ENCODE peak calls at places on chromosomes 3 and 15, in five cellular contexts. I, D, S, E and A are unnamed samples.

GRCh38 chr3:81295906-81296305 is 465.5 kb downstream of the GBE1 start:
- DNase-seq in I (no peak), D (no peak), S (no peak), E (no peak), A (no peak)

GRCh38 chr15:67024998-67025368 is 40.4 kb upstream of the SMAD3 start:
- DNase-seq in I (no peak), D (no peak), S (no peak), E (no peak), A (no peak)

GRCh38 chr3:155007729-155008128 is 72.4 kb upstream of the MME start:
- DNase-seq in I (no peak), D (no peak), S (no peak), E (no peak), A (peak; percentile 18)

GRCh38 chr3:156360992-156361391 is 193.9 kb downstream of the SSR3 start:
- DNase-seq in I (no peak), D (no peak), S (no peak), E (no peak), A (no peak)

GRCh38 chr3:81339040-81339845 is 422.2 kb downstream of the GBE1 start:
- DNase-seq in I (no peak), D (no peak), S (no peak), E (no peak), A (no peak)

GRCh38 chr15:62770111-62770660 is 272.4 kb upstream of the TPM1 start:
- DNase-seq in I (no peak), D (no peak), S (no peak), E (no peak), A (no peak)

GRCh38 chr3:72848703-72849081 is 447 bp upstream of the SHQ1 start:
- DNase-seq in I (no peak), D (no peak), S (no peak), E (no peak), A (no peak)

GRCh38 chr3:49119439-49119838 is 1.2 kb downstream of the USP19 start:
- DNase-seq in I (no peak), D (no peak), S (no peak), E (no peak), A (no peak)

GRCh38 chr3:150469031-150469930 is 61.2 kb downstream of the TSC22D2 start:
- DNase-seq in I (no peak), D (no peak), S (peak; percentile 55), E (no peak), A (no peak)

GRCh38 chr3:135240426-135240825 is 445.4 kb downstream of the EPHB1 start:
- DNase-seq in I (no peak), D (no peak), S (no peak), E (no peak), A (no peak)

GRCh38 chr3:66021731-66022131 is 17.0 kb downstream of the MAGI1 start:
- DNase-seq in I (no peak), D (no peak), S (no peak), E (no peak), A (no peak)

GRCh38 chr15:69143756-69144436 is 16.5 kb upstream of the GLCE start:
- DNase-seq in I (no peak), D (no peak), S (no peak), E (no peak), A (peak; percentile 3)

GRCh38 chr3:123552095-123552714 is 32.6 kb downstream of the HACD2 start:
- DNase-seq in I (no peak), D (no peak), S (no peak), E (no peak), A (peak; percentile 15)

GRCh38 chr3:195119461-195120198 is 151.3 kb downstream of the XXYLT1 start:
- DNase-seq in I (no peak), D (no peak), S (no peak), E (no peak), A (no peak)

GRCh38 chr3:115659253-115659652 is 35.9 kb downstream of the GAP43 start:
- DNase-seq in I (no peak), D (no peak), S (no peak), E (no peak), A (no peak)

GRCh38 chr3:14925729-14926591 is 21.4 kb upstream of the NR2C2 start:
- DNase-seq in I (no peak), D (peak; percentile 27), S (no peak), E (no peak), A (peak; percentile 74)

GRCh38 chr15:35305031-35305555 is 220.0 kb upstream of the NANOGP8 start:
- DNase-seq in I (no peak), D (no peak), S (no peak), E (no peak), A (no peak)

GRCh38 chr15:62415498-62415897 is 250.4 kb upstream of the C2CD4B start:
- DNase-seq in I (no peak), D (no peak), S (no peak), E (no peak), A (no peak)